ENCODE peak calls at places on chromosomes 7 and 10, in nine cellular contexts. E is H1; Q is neural progenitor cell; N is ovary; R is lower lobe of right lung; M is CD8-positive, alpha-beta memory T cell; O is lung; L is OCI-LY7; V is left lung. X is an unnamed sample.

GRCh38 chr7:150586778-150587152 is 19.6 kb downstream of the GIMAP4 start:
- DNase-seq in E (no peak), R (no peak), Q (no peak), N (no peak), O (peak; percentile 29), M (no peak), V (no peak), L (no peak), X (no peak)

GRCh38 chr7:20509892-20510645 is 105.4 kb upstream of the ABCB5 start:
- DNase-seq in M (no peak), E (no peak), L (no peak), R (no peak), Q (no peak), V (no peak), O (no peak), N (no peak), X (no peak)

GRCh38 chr10:51879238-51879637 is 179.8 kb upstream of the CSTF2T start:
- DNase-seq in O (no peak), Q (no peak), M (no peak), R (no peak), E (no peak), V (no peak), N (no peak), L (no peak), X (peak; percentile 99)

GRCh38 chr10:78894841-78895195 is 173.9 kb upstream of the ZMIZ1 start:
- DNase-seq in E (no peak), R (no peak), M (no peak), N (no peak), O (peak; percentile 16), Q (no peak), V (no peak), L (no peak), X (peak; percentile 76)

GRCh38 chr10:10975647-10976046 is 42.0 kb upstream of the CELF2 start:
- DNase-seq in E (no peak), R (no peak), L (no peak), V (no peak), O (no peak), M (no peak), Q (no peak), N (no peak), X (no peak)

GRCh38 chr7:130951976-130952313 is 217.9 kb upstream of the KLF14 start:
- DNase-seq in R (no peak), M (no peak), O (no peak), L (no peak), V (no peak), Q (no peak), N (no peak), E (no peak), X (no peak)

GRCh38 chr7:1555813-1556540 is at the start of gene TMEM184A:
- DNase-seq in N (no peak), L (peak; percentile 75), Q (peak; percentile 69), R (peak; percentile 87), O (peak; percentile 77), M (no peak), E (no peak), V (peak; percentile 92), X (peak; percentile 96)

GRCh38 chr7:45709168-45710034 is 135.2 kb downstream of the ADCY1 start:
- DNase-seq in L (no peak), E (no peak), O (peak; percentile 28), V (peak; percentile 71), M (no peak), Q (no peak), N (no peak), R (no peak), X (no peak)

GRCh38 chr10:87816842-87817178 is 1.2 kb downstream of the ATAD1 start:
- DNase-seq in N (no peak), Q (no peak), O (no peak), E (no peak), V (no peak), M (no peak), R (no peak), L (no peak), X (peak; percentile 5)

GRCh38 chr7:102221961-102222360 is 64.7 kb upstream of the SH2B2 start:
- DNase-seq in V (no peak), E (no peak), N (no peak), M (no peak), Q (no peak), L (no peak), R (no peak), O (no peak), X (no peak)

GRCh38 chr7:154736389-154736788 is 266.5 kb downstream of the PAXIP1 start:
- DNase-seq in M (no peak), V (no peak), E (no peak), N (no peak), R (no peak), Q (no peak), O (no peak), L (no peak), X (no peak)

GRCh38 chr7:37405603-37406122 is 43.0 kb downstream of the ELMO1 start:
- DNase-seq in V (no peak), E (no peak), M (no peak), N (no peak), O (no peak), L (no peak), Q (no peak), R (no peak), X (no peak)

GRCh38 chr10:126387041-126387908 is 1.0 kb downstream of the ADAM12 start:
- DNase-seq in Q (peak; percentile 80), V (peak; percentile 84), E (no peak), O (peak; percentile 49), M (peak; percentile 44), R (peak; percentile 63), N (peak; percentile 85), L (no peak), X (peak; percentile 73)

GRCh38 chr10:110898391-110898790 is 20.6 kb downstream of the BBIP1 start:
- DNase-seq in L (no peak), N (no peak), V (no peak), O (no peak), M (no peak), E (no peak), Q (no peak), R (no peak), X (no peak)

GRCh38 chr7:142461437-142461836 is 203.6 kb upstream of the PRSS58 start:
- DNase-seq in Q (no peak), O (no peak), E (no peak), N (no peak), M (no peak), R (no peak), V (no peak), L (no peak), X (peak; percentile 75)

GRCh38 chr10:120689766-120690539 is 161.2 kb upstream of the WDR11 start:
- DNase-seq in R (no peak), L (no peak), N (no peak), M (no peak), V (no peak), O (no peak), Q (no peak), E (no peak), X (peak; percentile 22)

DNA sequence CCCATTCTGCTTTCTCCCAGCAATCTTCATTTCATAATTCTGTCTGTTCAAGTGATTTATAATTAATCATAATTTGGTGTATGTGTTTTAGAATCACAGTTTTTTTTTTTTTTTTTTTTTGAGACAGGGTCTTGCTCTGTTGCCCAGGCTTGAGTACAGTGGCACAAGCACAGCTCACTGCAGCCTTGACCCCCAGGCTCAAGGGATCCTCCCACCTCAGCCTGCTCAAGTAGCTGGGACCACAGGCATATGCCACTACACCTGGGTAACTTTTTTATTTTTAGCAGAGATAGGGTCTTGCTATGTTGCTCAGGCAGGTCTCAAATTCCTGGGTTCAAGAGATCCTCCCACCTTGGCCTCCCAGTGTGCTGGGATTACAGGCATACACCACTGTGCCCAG is 49.2 kb upstream of the PLA2G12B start:
- DNase-seq in R (no peak), E (no peak), V (no peak), N (no peak), M (no peak), L (no peak), Q (no peak), O (no peak), X (no peak)
- H3K36me3 ChIP-seq in R (peaks cover 56% of the 10 kb centered on the region), E (no peaks in the 10 kb centered on the region), V (no peaks in the 10 kb centered on the region), N (no peaks in the 10 kb centered on the region), M (no peaks in the 10 kb centered on the region), L (peaks cover 37% of the 10 kb centered on the region), Q (peaks cover 9% of the 10 kb centered on the region), O (peaks cover 19% of the 10 kb centered on the region), X (peaks cover 48% of the 10 kb centered on the region)

GRCh38 chr10:50624154-50624865 is 554 bp upstream of the SGMS1 start:
- DNase-seq in M (peak; percentile 92), E (peak; percentile 83), Q (peak; percentile 98), N (peak; percentile 98), O (peak; percentile 96), R (peak; percentile 97), V (peak; percentile 98), L (peak; percentile 97), X (peak; percentile 100)

GRCh38 chr10:50622497-50623298 is 1.1 kb downstream of the SGMS1 start:
- DNase-seq in O (peak; percentile 36), N (peak; percentile 74), L (peak; percentile 52), E (no peak), M (peak; percentile 22), V (peak; percentile 81), R (peak; percentile 72), Q (peak; percentile 67), X (peak; percentile 73)

GRCh38 chr10:50621981-50622496 is 1.7 kb downstream of the SGMS1 start:
- DNase-seq in R (peak; percentile 91), M (peak; percentile 62), E (no peak), L (peak; percentile 91), Q (peak; percentile 66), V (peak; percentile 93), N (peak; percentile 99), O (peak; percentile 91), X (peak; percentile 100)

GRCh38 chr10:50624866-50625491 is 1.2 kb upstream of the SGMS1 start:
- DNase-seq in L (peak; percentile 88), V (peak; percentile 96), O (peak; percentile 68), M (peak; percentile 56), R (peak; percentile 80), N (no peak), Q (peak; percentile 87), E (peak; percentile 36), X (peak; percentile 93)

GRCh38 chr10:50623299-50624153 is at the start of gene SGMS1:
- DNase-seq in M (peak; percentile 75), V (peak; percentile 97), E (peak; percentile 44), L (peak; percentile 90), R (peak; percentile 93), O (peak; percentile 87), N (peak; percentile 88), Q (peak; percentile 92), X (peak; percentile 97)
- H3K36me3 ChIP-seq in M (no peaks in the 10 kb centered on the region), V (no peaks in the 10 kb centered on the region), E (no peaks in the 10 kb centered on the region), L (no peaks in the 10 kb centered on the region), R (no peaks in the 10 kb centered on the region), O (no peaks in the 10 kb centered on the region), N (no peaks in the 10 kb centered on the region), Q (no peaks in the 10 kb centered on the region), X (no peaks in the 10 kb centered on the region)

GRCh38 chr10:91017202-91017601 is 96.3 kb upstream of the ANKRD1 start:
- DNase-seq in O (no peak), N (no peak), R (no peak), M (no peak), Q (no peak), V (no peak), L (no peak), E (no peak), X (no peak)
- H3K36me3 ChIP-seq in O (no peaks in the 10 kb centered on the region), N (no peaks in the 10 kb centered on the region), R (no peaks in the 10 kb centered on the region), M (no peaks in the 10 kb centered on the region), Q (no peaks in the 10 kb centered on the region), V (no peaks in the 10 kb centered on the region), L (no peaks in the 10 kb centered on the region), E (no peaks in the 10 kb centered on the region), X (no peaks in the 10 kb centered on the region)

DNA sequence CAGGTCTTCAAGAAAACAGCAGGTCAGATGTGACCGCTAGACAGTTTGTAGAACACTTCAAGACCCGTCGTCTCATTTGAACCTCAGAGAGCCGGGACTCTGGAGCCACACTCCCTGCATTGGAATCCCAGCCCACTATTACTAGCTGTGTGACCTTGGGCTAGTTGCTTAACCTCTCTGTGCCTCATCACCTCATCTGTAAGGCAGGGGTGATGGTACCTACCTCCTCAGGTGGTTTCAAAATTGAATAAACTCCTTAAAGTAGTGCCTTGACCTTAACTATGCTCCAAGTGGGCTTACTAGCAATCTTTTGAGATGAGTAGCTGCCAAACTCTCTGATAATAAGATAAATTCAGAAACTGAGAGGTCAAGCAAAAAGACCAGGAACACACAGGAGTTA is 43.8 kb downstream of the OGDH start:
- DNase-seq in L (no peak), Q (no peak), V (no peak), E (no peak), R (no peak), N (no peak), O (no peak), M (no peak), X (no peak)
- H3K36me3 ChIP-seq in L (peaks cover 60% of the 10 kb centered on the region), Q (no peaks in the 10 kb centered on the region), V (no peaks in the 10 kb centered on the region), E (peaks cover 29% of the 10 kb centered on the region), R (peaks cover 93% of the 10 kb centered on the region), N (no peaks in the 10 kb centered on the region), O (peaks cover 24% of the 10 kb centered on the region), M (peaks cover 38% of the 10 kb centered on the region), X (peaks cover 2% of the 10 kb centered on the region)